ENCODE peak calls at places on chromosomes 13 and 19, in five cellular contexts. One of them, this sample, is unnamed.

GRCh38 chr19:58042709-58043340 is 9.0 kb downstream of the ZSCAN1 start:
- DNase-seq in T-helper 2 cell: no peak
- DNase-seq in IMR-90: no peak
- DNase-seq in osteocyte: no peak
- DNase-seq in prostate gland: no peak
- DNase-seq in this sample: no peak

GRCh38 chr13:107642841-107643240 is 572.5 kb downstream of the LIG4 start:
- DNase-seq in prostate gland: no peak
- DNase-seq in osteocyte: no peak
- DNase-seq in IMR-90: peak; percentile 55
- DNase-seq in T-helper 2 cell: no peak
- DNase-seq in this sample: no peak

GRCh38 chr19:33296473-33297060 is 5.8 kb downstream of the CEBPA start:
- DNase-seq in IMR-90: no peak
- DNase-seq in prostate gland: no peak
- DNase-seq in T-helper 2 cell: no peak
- DNase-seq in osteocyte: no peak
- DNase-seq in this sample: no peak

GRCh38 chr19:591099-591958 is 1.6 kb downstream of the HCN2 start:
- DNase-seq in prostate gland: no peak
- DNase-seq in T-helper 2 cell: no peak
- DNase-seq in osteocyte: no peak
- DNase-seq in IMR-90: no peak
- DNase-seq in this sample: no peak

GRCh38 chr13:60453490-60453889 is 56.5 kb downstream of the TDRD3 start:
- DNase-seq in osteocyte: no peak
- DNase-seq in prostate gland: no peak
- DNase-seq in T-helper 2 cell: no peak
- DNase-seq in IMR-90: peak; percentile 58
- DNase-seq in this sample: no peak

GRCh38 chr13:52061587-52061986 is 37.1 kb downstream of the UTP14C start:
- DNase-seq in prostate gland: peak; percentile 8
- DNase-seq in T-helper 2 cell: no peak
- DNase-seq in IMR-90: no peak
- DNase-seq in osteocyte: no peak
- DNase-seq in this sample: no peak

GRCh38 chr19:5765220-5765619 is 19.3 kb downstream of the PRR22 start:
- DNase-seq in T-helper 2 cell: no peak
- DNase-seq in osteocyte: no peak
- DNase-seq in prostate gland: no peak
- DNase-seq in IMR-90: no peak
- DNase-seq in this sample: no peak

GRCh38 chr19:30722801-30723200 is 350.6 kb downstream of the ZNF536 start:
- DNase-seq in osteocyte: no peak
- DNase-seq in T-helper 2 cell: no peak
- DNase-seq in prostate gland: no peak
- DNase-seq in IMR-90: no peak
- DNase-seq in this sample: no peak

GRCh38 chr13:19586904-19587634 is 25.7 kb upstream of the TPTE2 start:
- DNase-seq in osteocyte: no peak
- DNase-seq in IMR-90: peak; percentile 34
- DNase-seq in T-helper 2 cell: peak; percentile 60
- DNase-seq in prostate gland: no peak
- DNase-seq in this sample: no peak

GRCh38 chr19:19777692-19778091 is 43.9 kb downstream of the ZNF506 start:
- DNase-seq in prostate gland: no peak
- DNase-seq in IMR-90: no peak
- DNase-seq in osteocyte: no peak
- DNase-seq in T-helper 2 cell: no peak
- DNase-seq in this sample: no peak

GRCh38 chr13:60577761-60578160 is 180.7 kb downstream of the TDRD3 start:
- DNase-seq in T-helper 2 cell: no peak
- DNase-seq in prostate gland: no peak
- DNase-seq in osteocyte: no peak
- DNase-seq in IMR-90: no peak
- DNase-seq in this sample: no peak

GRCh38 chr19:1847684-1848398 is 442 bp downstream of the REXO1 start:
- DNase-seq in osteocyte: no peak
- DNase-seq in T-helper 2 cell: no peak
- DNase-seq in prostate gland: no peak
- DNase-seq in IMR-90: peak; percentile 40
- DNase-seq in this sample: no peak

GRCh38 chr13:74771964-74772363 is 637.8 kb upstream of the KLF12 start:
- DNase-seq in T-helper 2 cell: no peak
- DNase-seq in osteocyte: no peak
- DNase-seq in IMR-90: peak; percentile 87
- DNase-seq in prostate gland: no peak
- DNase-seq in this sample: no peak

GRCh38 chr19:40763963-40764362 is 11.4 kb upstream of the MIA start:
- DNase-seq in osteocyte: no peak
- DNase-seq in T-helper 2 cell: no peak
- DNase-seq in IMR-90: no peak
- DNase-seq in prostate gland: no peak
- DNase-seq in this sample: no peak

GRCh38 chr13:94849254-94849653 is 136.9 kb upstream of the SOX21 start:
- DNase-seq in T-helper 2 cell: no peak
- DNase-seq in osteocyte: no peak
- DNase-seq in IMR-90: no peak
- DNase-seq in prostate gland: no peak
- DNase-seq in this sample: no peak

GRCh38 chr19:48194041-48194871 is 23.8 kb downstream of the ZSWIM9 start:
- DNase-seq in osteocyte: no peak
- DNase-seq in prostate gland: no peak
- DNase-seq in IMR-90: peak; percentile 7
- DNase-seq in T-helper 2 cell: no peak
- DNase-seq in this sample: no peak

GRCh38 chr19:54073829-54074228 is 7.3 kb downstream of the TARM1 start:
- DNase-seq in T-helper 2 cell: no peak
- DNase-seq in IMR-90: no peak
- DNase-seq in osteocyte: no peak
- DNase-seq in prostate gland: no peak
- DNase-seq in this sample: no peak

GRCh38 chr13:111630411-111630810 is 310.0 kb downstream of the TEX29 start:
- DNase-seq in prostate gland: no peak
- DNase-seq in IMR-90: no peak
- DNase-seq in T-helper 2 cell: no peak
- DNase-seq in osteocyte: peak; percentile 49
- DNase-seq in this sample: no peak

GRCh38 chr13:73984949-73985691 is 149.1 kb downstream of the KLF12 start:
- DNase-seq in IMR-90: no peak
- DNase-seq in prostate gland: no peak
- DNase-seq in osteocyte: no peak
- DNase-seq in T-helper 2 cell: peak; percentile 60
- DNase-seq in this sample: no peak

GRCh38 chr13:32259116-32259515 is 56.0 kb downstream of the ZAR1L start:
- DNase-seq in osteocyte: no peak
- DNase-seq in prostate gland: no peak
- DNase-seq in T-helper 2 cell: no peak
- DNase-seq in IMR-90: no peak
- DNase-seq in this sample: no peak

GRCh38 chr13:39565036-39565949 is 37.7 kb downstream of the LHFPL6 start:
- DNase-seq in osteocyte: no peak
- DNase-seq in IMR-90: peak; percentile 95
- DNase-seq in T-helper 2 cell: no peak
- DNase-seq in prostate gland: no peak
- DNase-seq in this sample: no peak

This sample was measured in omental fat pad.